ENCODE peak calls at places on chromosomes 16 and 17, in five cellular contexts. K is GM12878, V is K562, Z is H1, T is HepG2. P is an unnamed sample. For H3K27me3, the result is how much of the 10 kb centered on the place peaks cover.

GRCh38 chr17:1362964-1363363 is 37.1 kb downstream of the YWHAE start:
- DNase-seq in T (no peak), V (no peak), Z (no peak), K (no peak), P (peak)

GRCh38 chr16:28163699-28164584 is 47.8 kb downstream of the XPO6 start:
- DNase-seq in V (no peak), T (peak), K (no peak), Z (no peak), P (peak)

GRCh38 chr16:82801361-82801760 is 174.6 kb downstream of the CDH13 start:
- DNase-seq in K (no peak), V (no peak), Z (no peak), T (no peak), P (no peak)

GRCh38 chr17:50549256-50549941 is 2.4 kb downstream of the SPATA20 start:
- DNase-seq in V (no peak), Z (no peak), T (no peak), K (no peak), P (no peak)

GRCh38 chr17:6505425-6506142 is 50.8 kb downstream of the PITPNM3 start:
- DNase-seq in K (no peak), V (no peak), T (no peak), Z (no peak), P (no peak)

GRCh38 chr16:71826533-71827017 is 17.9 kb upstream of the AP1G1 start:
- DNase-seq in V (peak), Z (no peak), T (no peak), K (no peak), P (no peak)

GRCh38 chr16:56983211-56983751 is 6.1 kb upstream of the NLRC5 start:
- DNase-seq in T (no peak), V (no peak), K (no peak), Z (no peak), P (no peak)

GRCh38 chr16:89815639-89816348 is 653 bp downstream of the FANCA start:
- DNase-seq in Z (peak), V (peak), T (no peak), K (no peak), P (peak)

GRCh38 chr17:73231363-73231762 is 30.3 kb downstream of the CPSF4L start:
- DNase-seq in K (no peak), V (peak), T (no peak), Z (no peak), P (peak)

GRCh38 chr16:66480265-66481080 is 53.4 kb downstream of the BEAN1 start:
- DNase-seq in K (no peak), Z (no peak), T (peak), V (no peak), P (no peak)

GRCh38 chr17:56441331-56441730 is 152.2 kb upstream of the NOG start:
- DNase-seq in V (no peak), T (no peak), Z (no peak), K (no peak), P (no peak)

GRCh38 chr16:21608647-21609328 is 9.4 kb downstream of the METTL9 start:
- DNase-seq in V (no peak), K (no peak), T (no peak), Z (no peak), P (peak)

GRCh38 chr16:23072084-23072599 is 77.1 kb downstream of the USP31 start:
- DNase-seq in T (no peak), Z (no peak), V (no peak), K (no peak), P (no peak)

GRCh38 chr17:185445-186138 is 4.1 kb upstream of the DOC2B start:
- DNase-seq in V (no peak), Z (no peak), K (no peak), T (no peak), P (no peak)

GRCh38 chr17:67995568-67996191 is 589 bp downstream of the C17orf58 start:
- DNase-seq in K (no peak), T (no peak), V (no peak), Z (peak), P (no peak)

GRCh38 chr17:78356163-78356713 is 3.6 kb downstream of the SOCS3 start:
- DNase-seq in Z (peak), V (peak), K (peak), T (no peak), P (peak)

GRCh38 chr17:12227547-12227946 is 206.9 kb downstream of the MAP2K4 start:
- DNase-seq in T (no peak), K (no peak), Z (no peak), V (peak), P (no peak)

GRCh38 chr17:12230411-12230810 is 209.7 kb downstream of the MAP2K4 start:
- DNase-seq in K (no peak), T (no peak), Z (no peak), V (no peak), P (no peak)

GRCh38 chr17:12231027-12231682 is 210.5 kb downstream of the MAP2K4 start:
- DNase-seq in V (no peak), Z (no peak), K (no peak), T (no peak), P (no peak)

DNA sequence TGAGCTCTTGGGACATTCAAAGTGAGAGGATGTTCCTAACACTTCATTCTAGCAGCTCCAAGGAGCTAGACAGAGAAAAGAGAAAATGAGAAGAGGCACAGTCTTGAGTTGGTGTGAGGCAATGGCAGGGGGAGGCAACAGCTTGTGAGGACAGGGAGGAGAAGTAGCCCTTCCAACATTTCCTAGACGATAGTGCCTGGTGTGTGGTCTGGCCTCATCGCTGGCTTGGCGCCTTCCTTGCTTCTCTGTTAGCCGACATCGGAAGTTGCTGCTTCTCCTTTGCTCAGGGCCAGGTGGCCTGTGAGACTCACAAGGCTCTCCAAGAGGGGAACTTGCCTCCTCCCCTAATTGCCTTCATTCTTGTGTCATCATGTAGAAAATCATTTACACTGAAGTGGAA is 208.6 kb downstream of the MAP2K4 start:
- DNase-seq in K (no peak), V (no peak), Z (no peak), T (no peak), P (peak)
- TF ChIP-seq GABPA in K (no peak), V (no peak), Z (no peak), T (no peak), P (no peak)

DNA sequence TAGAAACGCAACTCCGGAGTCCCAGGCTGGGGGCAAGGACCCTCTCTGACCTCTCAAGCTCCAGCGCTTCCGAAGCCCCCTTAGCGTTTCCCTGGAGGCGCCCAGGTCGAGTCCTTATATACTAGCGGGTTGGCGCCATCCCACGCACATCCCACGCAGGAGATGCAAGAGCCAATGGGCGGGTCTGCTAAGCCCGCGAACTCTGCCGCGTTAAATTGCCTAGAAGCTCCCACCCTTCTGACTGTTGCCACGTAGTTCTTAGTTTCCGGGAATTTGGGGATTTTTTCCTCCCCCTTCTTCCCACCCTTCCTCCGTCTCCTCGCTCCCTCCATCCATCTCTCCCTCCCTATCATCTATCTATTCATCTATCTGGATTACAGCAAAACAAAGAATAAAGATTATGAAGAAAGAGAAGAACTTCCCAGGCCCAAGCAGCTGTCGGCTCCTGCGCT is at the start of gene SLFN11:
- DNase-seq in Z (peak), T (no peak), K (peak), V (peak), P (peak)
- TF ChIP-seq POLR2AphosphoS5 in Z (no peak), T (no peak), K (peak), V (no peak), P (peak)

DNA sequence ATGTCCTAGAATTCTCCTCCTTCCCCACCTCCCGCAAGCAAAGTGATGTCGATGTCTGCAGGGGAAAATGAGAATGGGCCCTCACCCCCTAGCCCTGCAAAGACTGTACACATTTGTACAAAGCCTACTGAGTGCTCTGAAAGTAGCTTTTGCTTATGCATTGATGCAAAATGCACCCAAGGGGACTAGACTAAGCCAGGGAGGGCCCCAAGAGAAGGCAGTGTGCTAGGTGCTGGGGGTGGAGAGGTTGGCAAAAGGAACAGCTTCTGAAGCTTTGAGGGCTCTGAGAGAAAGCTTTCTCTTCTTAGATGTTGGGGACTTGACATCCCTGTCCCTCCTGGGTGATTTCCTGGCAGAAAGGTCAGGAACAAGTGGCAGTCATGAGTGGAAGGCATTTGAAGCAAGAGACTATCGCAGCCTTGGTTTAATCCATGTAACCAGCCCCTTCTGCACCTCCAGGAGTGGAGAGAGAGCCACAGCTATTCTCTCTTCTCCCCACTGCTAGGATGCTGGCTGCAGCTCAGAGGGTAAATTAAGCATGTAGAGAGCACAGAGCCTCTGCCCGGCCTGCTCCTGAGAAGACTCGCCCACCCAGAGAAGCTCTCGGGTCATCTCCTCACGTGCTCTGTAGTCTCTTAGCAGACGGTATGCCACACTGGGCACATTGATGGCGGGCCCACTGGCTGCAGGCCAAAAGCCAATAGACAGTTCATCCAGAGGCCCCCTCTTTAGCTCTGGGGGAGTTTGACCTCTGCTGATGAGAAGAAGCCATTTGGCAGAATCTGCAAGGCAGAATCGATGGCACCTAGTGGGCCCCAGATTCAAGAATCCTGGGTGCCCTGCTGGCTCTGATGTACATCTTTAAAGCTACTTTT is 221.4 kb downstream of the MSI2 start:
- DNase-seq in T (no peak), K (no peak), V (no peak), Z (no peak), P (no peak)
- H3K27me3 ChIP-seq in T (under half), K (under half), V (under half), Z (under half), P (under half)

DNA sequence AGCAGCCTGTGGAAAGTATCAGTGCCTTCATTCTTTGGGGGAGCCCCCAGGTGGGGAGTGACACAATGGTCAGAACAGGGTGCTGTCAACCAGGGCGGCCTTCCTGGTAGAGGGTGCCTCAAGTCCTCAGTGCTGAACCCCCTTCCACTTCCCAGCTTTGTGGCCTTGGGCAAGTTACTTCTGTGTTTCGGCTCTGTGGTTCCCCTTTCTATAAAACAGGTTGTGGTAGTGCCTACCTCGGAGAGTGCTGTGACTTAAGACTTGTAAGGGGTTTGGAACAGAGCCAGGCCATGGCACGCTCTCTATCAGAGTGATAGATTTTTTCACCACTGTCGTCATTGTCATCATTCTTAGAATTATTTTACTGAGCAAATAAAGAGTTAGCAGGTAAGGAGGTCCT is 141.1 kb downstream of the CCDC182 start:
- DNase-seq in K (peak), V (no peak), T (no peak), Z (no peak), P (peak)
- TF ChIP-seq GABPA in K (no peak), V (no peak), T (no peak), Z (no peak), P (no peak)

GRCh38 chr17:59725691-59726090 is 18.2 kb downstream of the VMP1 start:
- DNase-seq in V (no peak), K (no peak), Z (no peak), T (peak), P (peak)
- TF ChIP-seq POLR2AphosphoS5 in V (no peak), K (no peak), Z (no peak), T (no peak), P (no peak)

GRCh38 chr17:48818361-48818841 is 1.4 kb upstream of the TTLL6 start:
- DNase-seq in K (no peak), V (no peak), Z (peak), T (no peak), P (no peak)

GRCh38 chr17:48819466-48819865 is 2.4 kb upstream of the TTLL6 start:
- DNase-seq in T (no peak), Z (no peak), V (no peak), K (no peak), P (no peak)

GRCh38 chr17:48814504-48814903 is 2.5 kb downstream of the TTLL6 start:
- DNase-seq in T (peak), V (peak), Z (peak), K (no peak), P (peak)

GRCh38 chr17:48816438-48816773 is 623 bp downstream of the TTLL6 start:
- DNase-seq in V (no peak), Z (no peak), K (no peak), T (no peak), P (no peak)

DNA sequence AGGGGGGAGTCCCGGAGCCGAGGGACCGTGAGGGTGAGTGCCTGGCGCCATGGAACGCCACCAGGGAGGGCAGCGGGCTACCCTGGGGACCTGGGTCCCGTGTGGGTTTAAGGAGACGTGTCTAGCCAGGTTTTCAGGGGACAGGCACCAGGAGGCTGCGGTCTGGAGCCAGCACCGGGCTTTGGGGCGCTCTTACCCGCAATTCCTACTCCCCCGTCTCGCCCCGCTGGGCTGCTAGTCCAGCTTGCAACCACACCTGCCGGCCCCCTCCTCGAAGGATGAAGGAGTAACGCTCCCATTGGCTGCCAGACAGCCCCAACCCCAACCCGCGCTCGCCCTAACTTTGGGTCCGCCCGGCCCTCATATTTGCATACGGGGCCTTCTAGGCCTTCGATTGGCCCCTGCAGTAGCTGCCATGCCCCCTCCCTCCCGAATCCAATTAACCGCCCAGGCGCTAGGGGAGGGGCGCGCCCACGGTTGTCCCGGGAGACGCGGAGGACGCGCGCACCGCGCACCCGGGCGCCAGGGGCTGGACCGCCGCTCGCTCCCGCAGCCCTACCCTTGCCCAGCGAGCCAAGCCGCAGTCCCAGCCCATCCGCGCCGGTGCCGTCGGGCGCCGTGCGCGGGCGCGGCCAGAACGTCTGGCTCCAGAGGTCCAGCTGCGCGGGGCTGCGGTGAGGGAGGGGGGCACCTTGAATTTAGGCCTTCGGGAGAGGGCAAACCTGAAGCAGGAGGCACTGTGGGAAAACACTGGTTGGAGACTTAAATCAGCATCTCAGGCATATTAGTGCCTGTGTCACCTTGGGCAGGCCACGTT is at the start of gene TTLL6:
- DNase-seq in K (no peak), T (peak), V (peak), Z (peak), P (no peak)
- H3K27me3 ChIP-seq in K (under half), T (under half), V (under half), Z (under half), P (under half)

GRCh38 chr16:477287-477686 is 50.2 kb upstream of the CAPN15 start:
- DNase-seq in Z (no peak), V (no peak), K (no peak), T (no peak), P (no peak)

GRCh38 chr16:476039-476438 is 50.6 kb downstream of the RAB11FIP3 start:
- DNase-seq in V (no peak), T (no peak), Z (no peak), K (no peak), P (no peak)

GRCh38 chr16:472199-472504 is 46.7 kb downstream of the RAB11FIP3 start:
- DNase-seq in Z (no peak), V (no peak), T (no peak), K (no peak), P (no peak)

GRCh38 chr16:473046-474043 is 47.9 kb downstream of the RAB11FIP3 start:
- DNase-seq in Z (no peak), V (peak), K (no peak), T (no peak), P (no peak)

GRCh38 chr16:474420-475122 is 49.1 kb downstream of the RAB11FIP3 start:
- DNase-seq in T (peak), V (no peak), Z (no peak), K (no peak), P (no peak)
- TF ChIP-seq GABPA in T (no peak), V (no peak), Z (no peak), K (no peak), P (no peak)

P was measured in HL-60.